ENCODE peak calls at places on chromosomes 13 and 19, in six cellular contexts. A, Q, T, C, E and M are unnamed samples.

GRCh38 chr19:45819769-45820168 is 4.7 kb upstream of the RSPH6A start:
- DNase-seq in E (no peak), A (no peak), T (no peak), C (no peak), Q (no peak), M (no peak)

GRCh38 chr13:113208424-113209335 is at the start of gene PCID2:
- DNase-seq in Q (peak), C (peak), T (peak), A (peak), E (peak), M (peak)

GRCh38 chr13:109874921-109875454 is 88.6 kb upstream of the IRS2 start:
- DNase-seq in Q (no peak), C (peak), E (no peak), T (no peak), A (no peak), M (peak)

GRCh38 chr19:12872941-12873890 is 8.0 kb downstream of the DNASE2 start:
- DNase-seq in C (peak), E (peak), Q (peak), T (peak), A (peak), M (peak)

GRCh38 chr13:111955412-111955769 is 111.6 kb upstream of the SOX1 start:
- DNase-seq in Q (peak), A (no peak), T (no peak), C (no peak), E (no peak), M (no peak)

GRCh38 chr19:3459322-3459881 is 20.9 kb downstream of the SMIM24 start:
- DNase-seq in Q (peak), T (peak), C (peak), E (peak), A (no peak), M (peak)

GRCh38 chr19:42273407-42274064 is 4.5 kb downstream of the CIC start:
- DNase-seq in E (peak), A (no peak), Q (no peak), T (no peak), C (no peak), M (no peak)

GRCh38 chr19:6739390-6739883 is at the start of gene TRIP10:
- DNase-seq in T (peak), Q (peak), C (peak), E (peak), A (peak), M (peak)

GRCh38 chr13:105805866-105806265 is 729.6 kb downstream of the EFNB2 start:
- DNase-seq in Q (no peak), A (no peak), C (no peak), E (no peak), T (no peak), M (no peak)

GRCh38 chr13:97318532-97318931 is 96.4 kb downstream of the MBNL2 start:
- DNase-seq in C (no peak), Q (no peak), E (no peak), A (no peak), T (no peak), M (no peak)

GRCh38 chr13:92994056-92994455 is 232.6 kb upstream of the GPC6 start:
- DNase-seq in C (peak), A (no peak), E (no peak), Q (no peak), T (no peak), M (peak)

GRCh38 chr13:99614465-99614885 is 113.2 kb downstream of the TM9SF2 start:
- DNase-seq in A (peak), Q (peak), C (peak), E (no peak), T (peak), M (no peak)

GRCh38 chr19:18304496-18305312 is 18.2 kb downstream of the LSM4 start:
- DNase-seq in E (peak), C (peak), T (peak), Q (peak), A (peak), M (peak)
- H3K4me3 ChIP-seq in E (no peak), C (peak), T (no peak), Q (no peak), A (peak), M (peak)

GRCh38 chr19:50820549-50821247 is 2.9 kb downstream of the KLK1 start:
- DNase-seq in C (no peak), E (no peak), T (peak), Q (no peak), A (no peak), M (no peak)

GRCh38 chr19:50818859-50819472 is 4.6 kb downstream of the KLK1 start:
- DNase-seq in E (no peak), C (no peak), A (no peak), T (no peak), Q (no peak), M (no peak)

GRCh38 chr19:50817941-50818858 is 5.4 kb downstream of the KLK1 start:
- DNase-seq in T (peak), C (peak), A (no peak), Q (peak), E (no peak), M (peak)

GRCh38 chr19:50820086-50820485 is 3.5 kb downstream of the KLK1 start:
- DNase-seq in T (peak), Q (no peak), E (no peak), A (no peak), C (no peak), M (no peak)

DNA sequence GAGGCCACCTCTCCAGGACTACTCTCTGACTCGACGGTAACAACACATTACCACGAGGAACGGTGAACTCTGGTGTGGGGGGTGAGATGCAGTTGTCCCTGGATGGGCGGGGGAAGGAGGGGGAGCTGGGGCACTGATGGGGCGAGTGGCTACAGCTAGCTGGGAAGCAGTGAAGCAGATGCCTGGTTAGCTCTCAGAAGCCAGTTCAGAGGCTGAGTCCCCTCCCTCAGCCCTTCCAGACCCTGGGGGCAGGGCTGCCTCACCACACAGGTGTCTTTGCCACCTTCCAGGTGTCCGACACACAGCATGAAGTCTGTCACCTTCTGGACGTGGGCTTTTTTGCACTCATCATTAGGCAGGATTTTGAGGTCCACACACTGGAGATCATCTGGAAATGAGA is 4.0 kb downstream of the KLK1 start:
- DNase-seq in C (no peak), T (no peak), Q (no peak), E (no peak), A (no peak), M (no peak)
- H3K4me3 ChIP-seq in C (no peak), T (no peak), Q (no peak), E (no peak), A (no peak), M (no peak)

DNA sequence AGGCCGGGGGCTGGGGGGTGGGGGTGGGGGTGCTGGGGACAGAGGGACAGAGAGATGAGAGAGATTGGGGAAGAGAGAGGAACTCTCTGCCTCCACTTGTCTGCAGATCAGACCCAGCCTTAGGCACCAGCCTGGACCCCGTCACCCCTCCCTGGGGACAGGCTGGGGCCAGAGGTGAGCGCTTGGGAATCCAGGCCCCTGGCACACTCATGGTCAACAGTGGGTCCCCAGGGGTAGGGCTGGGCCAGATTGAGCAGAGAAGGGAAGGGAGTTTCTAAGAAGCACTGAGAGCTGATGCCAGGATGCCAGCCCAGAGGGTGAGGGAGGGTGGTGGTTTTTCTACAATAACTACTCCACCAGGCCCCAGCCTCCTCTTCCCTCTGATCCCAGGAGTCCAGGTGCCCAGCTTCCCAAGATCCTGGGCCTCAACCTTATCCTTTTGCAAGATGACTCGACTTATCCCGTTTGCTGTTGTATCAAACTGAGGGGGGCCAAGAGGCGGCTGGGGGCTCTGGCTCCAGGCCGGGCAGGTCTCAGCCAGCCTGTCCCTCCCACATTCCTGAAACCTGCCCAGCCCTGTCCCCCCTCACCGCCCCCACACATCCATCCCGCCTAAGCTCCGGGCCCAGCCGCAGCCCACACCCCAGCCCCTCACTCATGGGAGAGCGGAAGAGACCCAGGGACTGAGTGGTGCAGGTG is 1.1 kb downstream of the BCAM start:
- DNase-seq in C (no peak), A (no peak), E (peak), T (no peak), Q (no peak), M (no peak)
- H3K4me3 ChIP-seq in C (no peak), A (no peak), E (peak), T (no peak), Q (no peak), M (no peak)

GRCh38 chr19:51125421-51126075 is 842 bp downstream of the SIGLEC9 start:
- DNase-seq in T (no peak), A (no peak), Q (no peak), C (no peak), E (no peak), M (no peak)
- H3K4me3 ChIP-seq in T (no peak), A (no peak), Q (no peak), C (no peak), E (no peak), M (no peak)

GRCh38 chr13:74443623-74444022 is 309.4 kb upstream of the KLF12 start:
- DNase-seq in Q (peak), C (peak), E (no peak), A (no peak), T (no peak), M (peak)
- H3K4me3 ChIP-seq in Q (no peak), C (no peak), E (no peak), A (no peak), T (no peak), M (no peak)

DNA sequence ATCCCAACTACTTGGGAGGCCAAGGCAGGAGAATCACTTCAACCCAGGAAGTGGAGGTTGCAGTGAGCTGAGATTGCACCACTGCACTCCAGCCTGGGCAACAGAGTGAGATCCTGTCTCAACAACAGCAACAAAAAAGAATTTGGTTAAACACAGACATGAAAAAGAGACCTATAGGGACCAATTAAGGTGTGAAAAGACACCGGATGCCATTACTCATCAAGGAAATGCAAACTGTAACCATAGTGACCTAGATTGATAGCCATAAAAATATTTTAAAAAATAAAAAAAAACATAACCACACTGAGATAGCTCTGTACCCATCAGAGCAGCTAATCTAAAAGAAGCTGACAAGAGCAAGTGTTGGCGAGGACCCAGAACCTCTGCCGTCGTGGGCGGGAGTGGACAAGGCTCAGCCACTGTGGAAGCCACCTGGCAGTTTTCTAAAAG is 37.1 kb upstream of the ISYNA1 start:
- DNase-seq in E (no peak), Q (no peak), C (no peak), A (no peak), T (no peak), M (no peak)
- H3K4me3 ChIP-seq in E (no peak), Q (no peak), C (no peak), A (no peak), T (no peak), M (no peak)

DNA sequence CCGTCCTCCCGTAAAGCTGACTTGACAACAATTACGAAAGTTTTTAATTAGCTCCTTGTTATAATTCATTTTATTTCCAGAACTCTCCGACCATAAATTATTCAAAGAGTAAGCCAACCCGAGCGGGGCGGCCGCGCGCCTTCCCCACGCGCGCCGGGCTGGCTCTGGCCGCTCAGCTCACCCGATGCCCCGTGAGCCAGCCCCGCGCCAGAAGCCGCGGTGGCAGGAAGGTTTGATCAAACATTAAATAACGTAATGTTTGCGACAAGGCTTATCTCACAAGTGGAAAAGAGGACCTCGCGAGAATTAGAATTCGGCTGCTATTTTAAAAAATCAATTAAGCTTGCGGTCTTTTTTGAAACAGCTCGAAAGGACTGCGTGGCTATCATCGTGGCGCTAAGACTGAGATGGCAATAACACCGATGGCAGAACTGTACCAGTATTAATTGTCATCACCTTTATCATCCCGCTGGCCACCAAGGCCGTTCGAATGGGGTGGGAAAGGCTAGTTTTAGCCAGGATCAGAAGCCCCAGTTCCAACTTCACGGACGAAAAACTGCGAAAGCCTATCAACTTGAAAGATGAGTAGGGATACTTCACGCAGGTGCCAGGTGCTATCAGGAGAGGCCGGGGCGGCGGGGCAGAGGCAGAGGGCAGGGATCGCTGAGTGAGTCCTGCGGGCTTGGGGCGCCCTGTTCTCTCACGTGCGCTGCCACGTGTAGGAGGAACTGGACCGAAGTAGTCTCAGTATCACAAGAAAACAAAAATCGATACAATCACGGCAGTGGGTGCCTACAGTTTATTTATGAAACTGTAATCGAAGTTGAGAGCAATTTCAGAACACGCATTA is 6.4 kb downstream of the POU4F1 start:
- DNase-seq in T (no peak), C (no peak), E (no peak), Q (no peak), A (no peak), M (no peak)
- H3K4me3 ChIP-seq in T (no peak), C (no peak), E (no peak), Q (no peak), A (no peak), M (no peak)

GRCh38 chr13:64051278-64051677 is 2635.6 kb upstream of the PCDH20 start:
- DNase-seq in E (no peak), T (no peak), A (no peak), Q (no peak), C (no peak), M (no peak)

GRCh38 chr13:64054306-64054705 is 2638.7 kb upstream of the PCDH20 start:
- DNase-seq in Q (no peak), C (peak), A (no peak), E (no peak), T (no peak), M (no peak)

GRCh38 chr13:64057372-64058020 is 2641.8 kb upstream of the PCDH20 start:
- DNase-seq in A (no peak), Q (no peak), C (no peak), T (no peak), E (no peak), M (no peak)

DNA sequence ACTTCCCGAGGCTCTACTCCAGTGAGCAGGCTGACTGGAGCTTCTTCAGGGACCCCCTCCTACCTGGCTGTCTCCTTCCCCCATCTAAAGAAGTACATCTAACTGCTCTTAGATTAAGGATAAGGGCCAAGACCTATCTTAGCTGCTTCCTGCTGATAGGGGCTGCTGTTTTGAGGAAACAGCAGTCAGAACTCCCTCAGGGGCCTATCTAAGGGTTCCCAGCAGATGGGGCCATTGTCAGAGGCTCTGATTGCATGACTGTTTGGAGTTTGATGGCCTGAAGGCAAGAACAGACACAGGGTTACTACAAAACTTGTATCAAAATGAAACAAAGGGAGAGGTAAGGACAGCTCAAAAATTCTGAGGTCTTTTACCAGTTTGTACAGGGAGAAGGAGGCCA is 2636.9 kb upstream of the PCDH20 start:
- DNase-seq in T (no peak), A (no peak), E (no peak), C (no peak), Q (peak), M (no peak)
- H3K4me3 ChIP-seq in T (no peak), A (no peak), E (no peak), C (no peak), Q (no peak), M (no peak)